ENCODE peak calls at places on chromosomes 12 and 14, in nine cellular contexts. Y is AG04450; B is hepatocyte; N is stomach; F is epithelial cell of esophagus; T is tibial artery; K is adipocyte; X is CD8-positive, alpha-beta T cell; O is cardiac fibroblast. W is an unnamed sample.

GRCh38 chr12:92042791-92043531 is 102.7 kb downstream of the BTG1 start:
- DNase-seq in X (no peak), F (peak), T (no peak), N (no peak), O (no peak), Y (no peak), B (no peak), K (no peak), W (no peak)

GRCh38 chr14:77026166-77026929 is 2.2 kb downstream of the IRF2BPL start:
- DNase-seq in K (peak), O (peak), T (peak), B (peak), X (no peak), F (peak), Y (no peak), N (peak), W (no peak)

GRCh38 chr12:12534975-12535374 is 27.7 kb downstream of the DUSP16 start:
- DNase-seq in B (no peak), Y (no peak), N (no peak), F (no peak), X (no peak), K (no peak), T (no peak), O (no peak), W (no peak)

GRCh38 chr14:54493293-54493692 is 4.5 kb upstream of the GMFB start:
- DNase-seq in F (no peak), X (no peak), N (no peak), K (no peak), Y (no peak), T (no peak), O (no peak), B (no peak), W (no peak)

GRCh38 chr14:105891221-105891602 is 364.8 kb downstream of the TMEM121 start:
- DNase-seq in O (no peak), B (no peak), Y (no peak), T (peak), X (peak), K (no peak), F (no peak), N (peak), W (no peak)

GRCh38 chr14:75879031-75879430 is 102.8 kb downstream of the TGFB3 start:
- DNase-seq in X (no peak), T (no peak), B (no peak), Y (peak), F (peak), K (peak), O (peak), N (no peak), W (no peak)

GRCh38 chr14:64812412-64812811 is 67.3 kb downstream of the SPTB start:
- DNase-seq in K (no peak), X (no peak), F (peak), N (peak), B (peak), Y (no peak), O (no peak), T (no peak), W (no peak)

GRCh38 chr12:6047249-6048227 is 76.9 kb downstream of the VWF start:
- DNase-seq in X (no peak), Y (peak), T (no peak), O (peak), F (peak), N (no peak), B (peak), K (peak), W (no peak)

GRCh38 chr12:128961308-128961923 is 108.1 kb downstream of the GLT1D1 start:
- DNase-seq in Y (no peak), B (no peak), K (no peak), F (no peak), T (no peak), O (no peak), X (no peak), N (no peak), W (no peak)

GRCh38 chr14:100409016-100409385 is 85.9 kb downstream of the SLC25A47 start:
- DNase-seq in N (no peak), B (no peak), T (no peak), Y (no peak), K (no peak), F (no peak), X (no peak), O (no peak), W (no peak)

GRCh38 chr12:104303538-104304151 is at the start of gene EID3:
- DNase-seq in Y (no peak), T (peak), O (peak), K (peak), X (peak), F (peak), N (peak), B (peak), W (no peak)

GRCh38 chr12:105275997-105276760 is 40.2 kb upstream of the APPL2 start:
- DNase-seq in F (peak), K (no peak), T (no peak), Y (no peak), X (no peak), O (no peak), N (no peak), B (no peak), W (no peak)

GRCh38 chr14:58625438-58625837 is 12.3 kb upstream of the DACT1 start:
- DNase-seq in T (no peak), X (no peak), Y (no peak), O (no peak), B (no peak), N (no peak), K (no peak), F (no peak), W (no peak)

GRCh38 chr14:51442513-51443175 is 202.6 kb downstream of the TMX1 start:
- DNase-seq in T (no peak), X (no peak), K (peak), N (no peak), F (peak), Y (peak), B (peak), O (peak), W (no peak)

GRCh38 chr14:105187935-105188524 is 6.9 kb upstream of the NUDT14 start:
- DNase-seq in K (no peak), X (no peak), F (no peak), T (no peak), Y (no peak), N (peak), B (no peak), O (no peak), W (no peak)

GRCh38 chr14:92397140-92397815 is 74.3 kb downstream of the SLC24A4 start:
- DNase-seq in O (peak), N (no peak), X (no peak), T (no peak), B (no peak), Y (no peak), K (peak), F (peak), W (no peak)

GRCh38 chr12:6288235-6288634 is 22.2 kb upstream of the PLEKHG6 start:
- DNase-seq in B (no peak), O (no peak), T (no peak), X (no peak), K (peak), Y (no peak), F (peak), N (no peak), W (no peak)

GRCh38 chr14:28756896-28757570 is 9.6 kb upstream of the FOXG1 start:
- DNase-seq in O (peak), Y (no peak), K (peak), F (peak), T (no peak), N (no peak), X (no peak), B (peak), W (no peak)

GRCh38 chr12:106139422-106140141 is 828 bp upstream of the NUAK1 start:
- DNase-seq in X (no peak), O (peak), F (peak), B (peak), N (peak), K (peak), Y (no peak), T (peak), W (no peak)

GRCh38 chr14:65440230-65440629 is 27.7 kb downstream of the FUT8 start:
- DNase-seq in B (no peak), K (no peak), O (no peak), F (no peak), Y (no peak), X (no peak), N (no peak), T (no peak), W (no peak)

GRCh38 chr14:90870950-90871604 is 54.8 kb upstream of the TTC7B start:
- DNase-seq in Y (no peak), X (no peak), N (no peak), T (no peak), B (no peak), F (peak), K (peak), O (no peak), W (no peak)

GRCh38 chr14:104343690-104344640 is 205.6 kb downstream of the KIF26A start:
- DNase-seq in K (no peak), B (no peak), Y (no peak), O (no peak), X (no peak), F (no peak), T (no peak), N (peak), W (no peak)

GRCh38 chr12:27549231-27549800 is 25.3 kb downstream of the PPFIBP1 start:
- DNase-seq in O (peak), N (no peak), B (no peak), F (peak), X (no peak), K (peak), Y (no peak), T (no peak), W (no peak)

GRCh38 chr14:57189070-57189469 is 79.6 kb downstream of the EXOC5 start:
- DNase-seq in K (peak), N (no peak), B (peak), F (peak), Y (no peak), X (no peak), T (no peak), O (peak), W (peak)

GRCh38 chr14:79062226-79062625 is 892.1 kb downstream of the NRXN3 start:
- DNase-seq in Y (no peak), K (no peak), X (no peak), T (no peak), B (no peak), F (no peak), O (no peak), N (no peak), W (no peak)

GRCh38 chr12:87597114-87597513 is 432.1 kb downstream of the C12orf50 start:
- DNase-seq in X (no peak), Y (no peak), F (no peak), K (no peak), T (no peak), N (no peak), B (no peak), O (no peak), W (no peak)

DNA sequence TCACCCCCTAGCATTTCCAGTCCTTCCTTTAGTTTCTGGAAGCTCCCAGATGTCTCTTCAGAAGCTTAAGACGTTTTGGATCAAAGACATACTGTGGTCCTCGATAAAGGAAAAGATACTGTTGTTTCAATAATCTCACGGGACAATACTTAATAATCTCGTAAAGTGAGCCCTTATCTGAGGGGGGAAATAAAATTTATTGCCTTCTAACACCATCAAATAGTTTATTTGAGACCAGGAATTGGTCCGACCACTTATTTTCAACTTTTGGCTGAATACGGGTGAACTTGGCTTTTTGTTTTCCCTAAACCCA is 640 bp upstream of the G2E3 start:
- DNase-seq in B (no peak), Y (no peak), X (no peak), T (no peak), N (no peak), O (no peak), F (no peak), K (no peak), W (no peak)
- H3K4me3 ChIP-seq in B (peak), Y (peak), X (peak), T (peak), N (peak), O (peak), F (peak), K (peak), W (no peak)

GRCh38 chr12:2892246-2892645 is 1.6 kb downstream of the TULP3 start:
- DNase-seq in B (no peak), O (no peak), X (no peak), Y (no peak), N (no peak), F (no peak), T (no peak), K (peak), W (no peak)
- H3K4me3 ChIP-seq in B (no peak), O (no peak), X (no peak), Y (peak), N (peak), F (no peak), T (peak), K (peak), W (no peak)

DNA sequence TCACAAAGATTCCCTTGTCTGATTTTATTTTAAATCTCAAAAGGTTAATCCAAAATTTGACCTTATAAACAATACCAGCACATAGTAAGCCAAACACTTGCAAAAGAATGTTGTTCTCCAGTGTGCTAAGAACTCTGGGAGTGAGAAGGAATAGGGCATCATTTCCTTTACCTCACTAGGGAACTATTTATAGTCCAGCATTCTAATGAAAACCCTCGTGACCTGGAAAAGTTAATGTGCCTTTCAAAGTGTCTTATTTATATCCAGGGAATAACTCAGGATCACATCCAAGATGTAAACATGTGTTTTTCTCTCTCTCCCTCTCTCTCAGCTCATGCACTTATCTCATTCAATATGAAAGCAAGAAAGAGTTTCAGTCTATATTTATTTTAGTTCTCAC is 115.0 kb upstream of the RAP1B start:
- DNase-seq in Y (no peak), F (no peak), N (no peak), K (peak), O (peak), T (no peak), B (peak), X (no peak), W (no peak)
- H3K4me3 ChIP-seq in Y (no peak), F (no peak), N (no peak), K (no peak), O (no peak), T (no peak), B (no peak), X (no peak), W (no peak)

DNA sequence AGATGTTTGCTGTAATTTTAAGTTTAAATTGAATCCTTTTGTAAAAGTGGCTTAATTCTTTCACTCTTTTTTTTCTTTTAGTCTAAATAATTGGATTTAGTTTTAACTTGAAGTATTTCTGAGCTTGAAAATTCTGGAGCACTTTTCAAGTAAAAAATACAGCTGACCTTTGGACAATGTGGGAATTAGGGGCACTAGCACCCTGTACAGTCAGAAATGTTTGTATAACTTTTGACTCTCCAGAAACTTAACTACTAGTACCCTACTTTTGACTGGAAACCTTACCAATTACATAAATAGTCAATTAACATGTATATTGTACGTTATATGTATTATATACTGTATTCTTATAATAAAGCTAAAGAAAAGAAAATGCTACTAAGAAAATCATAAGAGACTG is 7.8 kb downstream of the KTN1 start:
- DNase-seq in T (no peak), K (no peak), N (no peak), F (no peak), O (no peak), X (no peak), Y (no peak), B (no peak), W (no peak)
- H3K4me3 ChIP-seq in T (no peak), K (no peak), N (no peak), F (no peak), O (no peak), X (no peak), Y (no peak), B (no peak), W (no peak)